ENCODE peak calls at places on chromosome 20, in four cellular contexts. H, V, L and W are unnamed samples.

GRCh38 chr20:63844384-63845025 is 13.4 kb upstream of the ZBTB46 start:
- DNase-seq in H (no peak), L (no peak), V (no peak), W (no peak)

GRCh38 chr20:23666189-23666588 is 22.6 kb downstream of the CST4 start:
- DNase-seq in L (no peak), H (no peak), V (no peak), W (peak; percentile 45)

GRCh38 chr20:62805365-62805710 is 703 bp downstream of the OGFR start:
- DNase-seq in H (no peak), V (no peak), L (no peak), W (no peak)

GRCh38 chr20:32040142-32040953 is 11.7 kb upstream of the HCK start:
- DNase-seq in V (no peak), L (no peak), H (no peak), W (no peak)

GRCh38 chr20:2651772-2652723 is at the start of gene NOP56:
- DNase-seq in V (peak; percentile 86), H (peak; percentile 86), L (peak; percentile 62), W (peak; percentile 93)

GRCh38 chr20:39576786-39577185 is 614.6 kb downstream of the DHX35 start:
- DNase-seq in V (no peak), H (no peak), L (no peak), W (no peak)

GRCh38 chr20:51985013-51985415 is 182.7 kb upstream of the SALL4 start:
- DNase-seq in V (no peak), H (peak; percentile 96), L (no peak), W (peak; percentile 79)

GRCh38 chr20:49696594-49696993 is 17.1 kb downstream of the B4GALT5 start:
- DNase-seq in L (no peak), V (no peak), H (no peak), W (no peak)

GRCh38 chr20:54102543-54102942 is 32.1 kb upstream of the BCAS1 start:
- DNase-seq in H (no peak), V (no peak), L (no peak), W (no peak)

GRCh38 chr20:44284032-44284431 is 27.0 kb downstream of the FITM2 start:
- DNase-seq in V (no peak), L (no peak), H (no peak), W (no peak)

GRCh38 chr20:19022791-19023448 is 189.5 kb upstream of the SLC24A3 start:
- DNase-seq in H (no peak), L (no peak), V (no peak), W (no peak)

GRCh38 chr20:62311832-62312661 is 9.2 kb downstream of the ADRM1 start:
- DNase-seq in H (no peak), V (no peak), L (no peak), W (no peak)

GRCh38 chr20:35582131-35582530 is 33.5 kb upstream of the SPAG4 start:
- DNase-seq in V (no peak), H (no peak), L (no peak), W (no peak)

GRCh38 chr20:36555248-36555647 is 13.9 kb downstream of the MYL9 start:
- DNase-seq in V (no peak), H (no peak), L (no peak), W (no peak)

GRCh38 chr20:19211661-19212523 is 550 bp upstream of the SLC24A3 start:
- DNase-seq in V (peak; percentile 50), H (no peak), L (no peak), W (peak; percentile 62)

GRCh38 chr20:571754-572331 is 28.3 kb upstream of the CSNK2A1 start:
- DNase-seq in V (peak; percentile 61), H (no peak), L (no peak), W (peak; percentile 85)

GRCh38 chr20:57651977-57652864 is 32.0 kb upstream of the ZBP1 start:
- DNase-seq in H (no peak), V (no peak), L (no peak), W (no peak)

GRCh38 chr20:25042531-25043498 is 15.1 kb downstream of the ACSS1 start:
- DNase-seq in H (no peak), V (no peak), L (no peak), W (no peak)

GRCh38 chr20:46939031-46939430 is 44.4 kb downstream of the EYA2 start:
- DNase-seq in L (no peak), V (peak; percentile 40), H (no peak), W (peak; percentile 77)

GRCh38 chr20:49647509-49647908 is 66.2 kb downstream of the B4GALT5 start:
- DNase-seq in V (no peak), H (peak; percentile 62), L (no peak), W (no peak)

GRCh38 chr20:675453-676314 is at the start of gene SCRT2:
- DNase-seq in H (peak; percentile 65), V (peak; percentile 81), L (no peak), W (peak; percentile 84)

GRCh38 chr20:32828029-32828666 is 8.4 kb downstream of the MAPRE1 start:
- DNase-seq in H (peak; percentile 56), V (no peak), L (no peak), W (no peak)

GRCh38 chr20:14687317-14687716 is 349.9 kb upstream of the FLRT3 start:
- DNase-seq in H (no peak), V (no peak), L (no peak), W (no peak)

DNA sequence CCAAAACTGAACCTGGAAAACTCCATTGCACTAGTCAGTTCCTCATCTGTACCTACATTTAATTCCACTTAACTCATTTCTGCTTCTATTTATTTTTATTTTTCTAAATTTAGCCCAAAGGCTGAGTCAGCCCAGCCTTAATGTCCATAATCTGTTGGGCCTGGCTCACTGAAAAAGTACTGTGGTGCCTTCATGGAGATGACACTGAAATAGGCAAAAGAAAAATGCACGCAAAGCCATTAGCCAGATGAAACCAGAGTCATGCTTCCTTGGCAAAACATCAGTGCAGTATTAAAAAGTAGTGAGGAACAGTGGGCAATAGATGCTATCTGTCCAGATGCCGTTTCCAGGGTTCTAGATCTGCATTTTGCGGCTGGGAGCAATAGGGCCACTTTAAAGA is 14.7 kb upstream of the PLCB4 start:
- DNase-seq in V (no peak), H (peak; percentile 86), L (no peak), W (no peak)
- H4K5ac ChIP-seq in V (no peak overlapping the region), H (peak overlapping the region; percentile 58), L (no peak overlapping the region), W (no peak overlapping the region)

DNA sequence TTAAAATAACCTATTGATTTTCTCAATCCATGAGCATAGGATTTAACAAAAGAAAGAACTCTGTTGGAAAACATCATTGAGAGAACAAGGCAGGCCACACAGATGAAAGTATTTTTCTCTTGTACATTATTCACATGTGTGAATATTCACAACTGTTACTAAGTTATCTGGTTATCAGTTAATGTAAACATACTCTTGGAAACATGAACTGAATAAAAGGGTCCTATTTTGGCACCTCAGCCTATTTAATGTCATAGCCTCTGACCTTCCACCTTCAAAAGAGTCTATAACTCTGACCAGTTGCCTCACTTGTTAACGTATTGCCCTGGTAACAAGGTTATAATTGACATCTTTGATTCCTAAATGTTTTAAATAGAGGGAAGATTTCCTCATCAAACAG is 8.1 kb downstream of the SYCP2 start:
- DNase-seq in V (no peak), L (no peak), H (no peak), W (no peak)
- H3K4me2 ChIP-seq in V (no peak overlapping the region), L (no peak overlapping the region), H (no peak overlapping the region), W (no peak overlapping the region)

GRCh38 chr20:34089655-34090324 is 22.3 kb downstream of the EIF2S2 start:
- DNase-seq in V (no peak), H (no peak), L (no peak), W (no peak)

GRCh38 chr20:34088871-34089479 is 23.1 kb downstream of the EIF2S2 start:
- DNase-seq in L (no peak), V (no peak), H (no peak), W (no peak)

GRCh38 chr20:34088305-34088870 is 23.7 kb downstream of the EIF2S2 start:
- DNase-seq in L (no peak), V (no peak), H (no peak), W (no peak)

GRCh38 chr20:34091637-34092200 is 20.3 kb downstream of the EIF2S2 start:
- DNase-seq in V (no peak), H (no peak), L (no peak), W (no peak)

DNA sequence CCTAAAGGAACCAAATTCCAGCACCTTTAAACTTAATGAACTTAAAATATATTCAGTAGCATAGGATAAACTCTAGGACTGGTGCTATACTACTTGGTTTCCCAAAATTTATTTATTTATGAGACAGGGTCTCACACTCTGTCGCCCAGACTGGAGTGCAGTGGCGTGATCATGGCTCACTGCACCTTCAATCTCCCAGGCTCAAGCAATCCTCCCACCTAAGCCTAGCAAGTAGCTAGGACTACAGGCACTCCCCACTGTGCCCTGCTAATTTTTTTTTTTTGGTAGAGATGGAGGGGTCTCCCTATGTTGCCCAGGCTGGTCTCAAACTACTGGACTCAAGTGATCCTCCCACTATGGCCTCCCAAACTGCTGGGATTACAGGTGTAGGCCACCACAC is 21.4 kb downstream of the EIF2S2 start:
- DNase-seq in L (no peak), H (no peak), V (no peak), W (no peak)
- H4K5ac ChIP-seq in L (no peak overlapping the region), H (no peak overlapping the region), V (no peak overlapping the region), W (no peak overlapping the region)

DNA sequence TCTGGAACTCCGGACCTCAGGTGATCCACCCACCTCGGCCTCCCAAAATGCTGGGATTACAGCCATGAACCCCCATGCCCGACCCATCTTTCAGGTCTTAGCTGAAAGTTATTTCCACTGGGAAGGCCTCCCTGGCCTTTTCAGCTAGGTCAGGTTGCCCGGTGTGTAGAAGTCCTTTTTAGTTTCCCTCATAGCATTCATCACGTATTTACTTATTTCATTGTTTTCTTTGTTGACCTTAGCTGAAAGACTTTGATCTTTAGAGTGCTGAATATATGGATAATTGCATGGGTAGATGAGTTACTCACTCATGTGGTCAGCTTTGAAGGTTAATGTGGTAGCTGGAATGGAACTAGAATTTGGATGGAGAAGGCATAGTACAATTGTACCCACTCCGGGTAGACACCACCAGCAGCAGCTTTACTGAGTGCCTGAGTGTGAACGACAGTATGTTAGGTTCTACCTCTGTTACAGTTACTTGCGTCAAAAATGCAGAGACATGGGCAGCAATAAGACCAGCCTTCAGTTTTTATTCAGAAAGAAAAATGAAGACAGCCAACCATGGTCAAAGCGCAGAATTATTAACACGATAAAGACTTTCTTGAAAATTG is 9.1 kb downstream of the KIZ start:
- DNase-seq in V (no peak), L (no peak), H (no peak), W (no peak)
- H3K4me2 ChIP-seq in V (no peak overlapping the region), L (no peak overlapping the region), H (no peak overlapping the region), W (no peak overlapping the region)

GRCh38 chr20:40770564-40771307 is 81.7 kb upstream of the MAFB start:
- DNase-seq in H (no peak), L (no peak), V (no peak), W (no peak)
- H4K5ac ChIP-seq in H (no peak overlapping the region), L (no peak overlapping the region), V (no peak overlapping the region), W (no peak overlapping the region)